ENCODE peak calls at places on chromosomes 16 and 17, in eight cellular contexts. M is ascending aorta; N is A549; P is naive thymus-derived CD4-positive, alpha-beta T cell; W is heart right ventricle; E is CD4-positive, CD25-positive, alpha-beta regulatory T cell; B is DND-41; Y is astrocyte. T is an unnamed sample.
A peak's percentile ranks its signal among the peaks of the same experiment; 100 is the strongest.

GRCh38 chr17:1244606-1245012 is 25.6 kb upstream of the BHLHA9 start:
- DNase-seq in N (no peak), Y (peak; percentile 67), P (no peak), M (no peak), W (no peak), B (no peak), E (no peak), T (no peak)

GRCh38 chr16:86517652-86518258 is 7.4 kb downstream of the FOXF1 start:
- DNase-seq in Y (no peak), W (peak; percentile 34), B (peak; percentile 27), N (peak; percentile 73), P (no peak), M (no peak), E (no peak), T (no peak)

GRCh38 chr16:30449116-30449435 is 3.4 kb upstream of the SEPHS2 start:
- DNase-seq in N (no peak), B (no peak), P (no peak), E (no peak), W (no peak), Y (no peak), M (no peak), T (no peak)

GRCh38 chr16:85303354-85303883 is 191.1 kb upstream of the CIBAR2 start:
- DNase-seq in B (peak; percentile 69), Y (no peak), P (peak; percentile 75), E (peak; percentile 69), M (no peak), W (peak; percentile 61), N (peak; percentile 89), T (peak; percentile 75)

GRCh38 chr16:3007957-3008748 is 4.6 kb upstream of the CLDN9 start:
- DNase-seq in W (no peak), B (peak; percentile 61), Y (no peak), P (no peak), N (no peak), E (no peak), M (no peak), T (peak; percentile 33)

GRCh38 chr17:34762078-34762477 is 182.7 kb downstream of the TMEM132E start:
- DNase-seq in N (no peak), W (no peak), M (no peak), P (no peak), Y (no peak), E (no peak), B (no peak), T (no peak)

GRCh38 chr17:18916816-18917496 is 35.0 kb upstream of the SLC5A10 start:
- DNase-seq in M (no peak), Y (no peak), B (no peak), P (no peak), N (no peak), E (no peak), W (no peak), T (no peak)

GRCh38 chr17:1999557-2000251 is 25.4 kb downstream of the RTN4RL1 start:
- DNase-seq in P (no peak), W (peak; percentile 72), N (no peak), M (no peak), Y (no peak), E (no peak), B (no peak), T (no peak)

GRCh38 chr17:40727447-40728231 is 24.1 kb upstream of the KRT24 start:
- DNase-seq in E (no peak), M (no peak), N (no peak), W (no peak), Y (peak; percentile 75), P (no peak), B (no peak), T (no peak)

GRCh38 chr17:8138366-8138671 is 13.9 kb downstream of the PER1 start:
- DNase-seq in W (no peak), E (no peak), M (no peak), B (no peak), N (no peak), P (no peak), Y (no peak), T (no peak)

GRCh38 chr17:77846531-77847085 is 111.9 kb upstream of the TNRC6C start:
- DNase-seq in B (peak; percentile 96), P (peak; percentile 17), W (no peak), M (no peak), N (no peak), Y (no peak), E (peak; percentile 34), T (peak; percentile 48)

GRCh38 chr17:45952814-45953320 is 46.2 kb upstream of the STH start:
- DNase-seq in M (no peak), B (no peak), Y (no peak), W (no peak), N (no peak), E (no peak), P (no peak), T (no peak)

GRCh38 chr16:66357523-66357928 is 9.0 kb upstream of the CDH5 start:
- DNase-seq in P (peak; percentile 11), M (no peak), Y (peak; percentile 64), B (peak; percentile 53), E (no peak), N (peak; percentile 89), W (peak; percentile 78), T (no peak)

GRCh38 chr16:4009177-4009576 is 107.1 kb downstream of the ADCY9 start:
- DNase-seq in M (no peak), Y (no peak), B (no peak), P (no peak), N (no peak), E (no peak), W (no peak), T (no peak)

GRCh38 chr16:67552476-67552875 is 9.8 kb upstream of the CTCF start:
- DNase-seq in P (no peak), E (no peak), B (peak; percentile 26), N (no peak), W (peak; percentile 52), M (no peak), Y (no peak), T (no peak)

GRCh38 chr17:7832431-7832830 is 1.6 kb upstream of the KDM6B start:
- DNase-seq in P (no peak), W (no peak), B (no peak), E (no peak), Y (no peak), N (no peak), M (no peak), T (no peak)

GRCh38 chr16:54699656-54700055 is 231.0 kb upstream of the IRX5 start:
- DNase-seq in P (no peak), Y (no peak), W (no peak), B (no peak), N (no peak), E (no peak), M (no peak), T (no peak)

GRCh38 chr17:81925860-81926450 is 1.6 kb downstream of the MAFG start:
- DNase-seq in E (no peak), M (no peak), Y (no peak), W (no peak), N (no peak), B (no peak), P (no peak), T (no peak)
- H3K4me3 ChIP-seq in E (peak overlapping the region; percentile 11), M (peak overlapping the region; percentile 97), Y (peak overlapping the region; percentile 66), W (peak overlapping the region; percentile 93), N (peak overlapping the region; percentile 90), B (peak overlapping the region; percentile 75), P (peak overlapping the region; percentile 58), T (peak overlapping the region; percentile 59)

GRCh38 chr17:70120420-70120819 is 45.4 kb downstream of the KCNJ16 start:
- DNase-seq in B (no peak), Y (no peak), W (no peak), N (no peak), P (no peak), E (no peak), M (no peak), T (no peak)
- H3K4me1 ChIP-seq in B (no peaks in the 10 kb centered on the region), Y (no peaks in the 10 kb centered on the region), W (no peaks in the 10 kb centered on the region), N (peaks cover 8% of the 10 kb centered on the region), P (no peaks in the 10 kb centered on the region), E (no peaks in the 10 kb centered on the region), M (no peaks in the 10 kb centered on the region), T (no peaks in the 10 kb centered on the region)

GRCh38 chr17:50349241-50349595 is 3.3 kb downstream of the XYLT2 start:
- DNase-seq in W (no peak), M (no peak), N (no peak), E (no peak), B (no peak), P (no peak), Y (no peak), T (no peak)

GRCh38 chr17:50347087-50347893 is 1.4 kb downstream of the XYLT2 start:
- DNase-seq in N (no peak), B (no peak), Y (no peak), W (no peak), M (no peak), P (no peak), E (no peak), T (no peak)

GRCh38 chr17:50350733-50351132 is 4.8 kb downstream of the XYLT2 start:
- DNase-seq in E (no peak), W (no peak), P (no peak), B (no peak), Y (no peak), M (no peak), N (no peak), T (no peak)

GRCh38 chr17:50347894-50348291 is 2.0 kb downstream of the XYLT2 start:
- DNase-seq in N (no peak), W (no peak), B (no peak), E (no peak), M (no peak), P (no peak), Y (no peak), T (no peak)

DNA sequence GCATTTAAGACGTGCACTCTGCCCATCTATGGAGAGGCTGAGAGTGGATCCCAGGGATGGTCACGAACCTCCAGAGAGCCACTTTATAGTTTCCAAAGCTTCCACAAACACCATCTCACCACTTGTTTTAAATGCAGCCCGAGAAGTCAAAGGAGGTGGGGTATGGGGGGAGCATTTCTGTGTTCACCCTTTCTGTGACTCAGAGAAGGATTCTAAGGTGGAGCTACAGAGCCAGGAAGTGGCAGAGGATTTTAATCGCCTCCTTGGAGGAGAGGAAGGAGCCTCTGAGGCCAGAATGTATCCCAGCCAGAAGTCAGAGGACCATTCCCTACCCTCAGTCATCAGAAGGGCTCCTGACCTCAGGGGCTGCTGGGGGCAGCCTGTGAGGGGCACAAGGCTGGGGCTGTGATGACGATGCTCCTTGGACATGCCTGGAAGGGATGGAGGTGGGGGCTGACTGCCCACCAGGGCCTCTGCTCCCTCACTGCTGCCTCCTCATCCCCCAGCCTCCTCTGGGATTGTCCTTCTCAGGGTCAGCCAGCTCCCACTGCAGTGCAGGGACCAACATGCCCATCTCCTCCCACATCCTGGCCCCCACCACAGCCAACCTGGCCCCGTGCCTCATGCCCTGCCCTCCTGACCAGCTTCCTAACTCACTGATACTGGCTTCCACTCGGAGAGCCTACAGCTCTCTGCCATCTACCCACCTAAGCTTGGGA is 2.8 kb downstream of the XYLT2 start:
- DNase-seq in Y (peak; percentile 48), W (no peak), E (no peak), B (no peak), N (no peak), P (no peak), M (no peak), T (peak; percentile 23)
- H3K27ac ChIP-seq in Y (peak overlapping the region; percentile 13), W (no peak overlapping the region), E (no peak overlapping the region), B (no peak overlapping the region), N (peak overlapping the region; percentile 1), P (no peak overlapping the region), M (no peak overlapping the region), T (no peak overlapping the region)

DNA sequence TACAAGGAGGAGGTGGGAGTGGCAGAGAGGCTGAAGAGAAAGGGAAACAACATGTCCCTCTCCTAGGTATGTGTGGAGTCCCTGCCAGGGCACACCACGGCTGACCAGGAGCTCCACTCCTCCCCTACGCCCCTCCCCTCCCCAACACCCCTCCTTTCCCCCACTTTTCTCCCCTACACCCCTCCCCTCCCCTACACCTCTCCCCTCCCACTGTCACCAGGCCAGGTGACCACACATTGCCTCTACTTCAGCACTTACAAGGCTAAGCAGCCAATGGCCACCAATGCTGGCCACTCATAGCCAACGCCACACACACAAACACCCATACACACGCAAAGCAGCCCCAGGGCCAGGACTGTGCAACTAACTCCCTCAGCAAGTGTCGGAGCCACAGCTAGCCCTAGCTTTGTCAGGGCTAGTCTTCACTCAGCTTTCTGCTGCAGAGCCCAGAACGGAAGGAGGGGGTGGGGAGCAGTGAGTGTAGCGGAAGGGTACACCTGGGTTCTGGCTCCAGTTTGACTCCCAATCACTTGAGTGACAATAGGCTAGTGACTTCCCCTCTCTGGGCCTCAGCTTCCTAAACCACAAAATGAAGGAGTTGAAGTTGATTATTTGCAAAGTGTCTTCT is 8.2 kb downstream of the CAVIN1 start:
- DNase-seq in E (peak; percentile 40), P (peak; percentile 65), W (no peak), M (no peak), Y (no peak), N (no peak), B (peak; percentile 90), T (peak; percentile 29)
- H3K4me3 ChIP-seq in E (peak overlapping the region; percentile 38), P (peak overlapping the region; percentile 48), W (peak overlapping the region; percentile 40), M (no peak overlapping the region), Y (no peak overlapping the region), N (no peak overlapping the region), B (peak overlapping the region; percentile 17), T (no peak overlapping the region)

T was measured in CD8-positive, alpha-beta T cell.